ENCODE peak calls at places on chromosomes 16 and 17, in five cellular contexts. One of them, this sample, is unnamed.
A peak's percentile ranks its signal among the peaks of the same experiment; 100 is the strongest.

GRCh38 chr17:1036845-1037237 is 39.9 kb downstream of the TIMM22 start:
- DNase-seq in fibroblast of pulmonary artery: no peak
- DNase-seq in T-helper 2 cell: no peak
- DNase-seq in HS-5: no peak
- DNase-seq in left ventricle myocardium inferior: no peak
- DNase-seq in this sample: no peak

GRCh38 chr17:48074322-48075054 is 26.3 kb downstream of the NFE2L1 start:
- DNase-seq in fibroblast of pulmonary artery: peak; percentile 88
- DNase-seq in HS-5: peak; percentile 51
- DNase-seq in left ventricle myocardium inferior: peak; percentile 62
- DNase-seq in T-helper 2 cell: peak; percentile 45
- DNase-seq in this sample: peak; percentile 79

GRCh38 chr17:55172612-55173011 is 92.1 kb upstream of the HLF start:
- DNase-seq in HS-5: no peak
- DNase-seq in left ventricle myocardium inferior: no peak
- DNase-seq in T-helper 2 cell: no peak
- DNase-seq in fibroblast of pulmonary artery: no peak
- DNase-seq in this sample: no peak

GRCh38 chr16:64412578-64413280 is 709.1 kb downstream of the CDH11 start:
- DNase-seq in fibroblast of pulmonary artery: peak; percentile 35
- DNase-seq in T-helper 2 cell: no peak
- DNase-seq in HS-5: no peak
- DNase-seq in left ventricle myocardium inferior: no peak
- DNase-seq in this sample: peak; percentile 52

GRCh38 chr16:77993111-77993571 is 29.2 kb upstream of the CLEC3A start:
- DNase-seq in T-helper 2 cell: no peak
- DNase-seq in HS-5: no peak
- DNase-seq in left ventricle myocardium inferior: no peak
- DNase-seq in fibroblast of pulmonary artery: no peak
- DNase-seq in this sample: no peak

GRCh38 chr16:68396481-68396880 is 51.8 kb downstream of the SMPD3 start:
- DNase-seq in left ventricle myocardium inferior: no peak
- DNase-seq in fibroblast of pulmonary artery: peak; percentile 57
- DNase-seq in T-helper 2 cell: peak; percentile 24
- DNase-seq in HS-5: no peak
- DNase-seq in this sample: peak; percentile 53

GRCh38 chr17:58184986-58185761 is 7.4 kb upstream of the EPX start:
- DNase-seq in HS-5: no peak
- DNase-seq in fibroblast of pulmonary artery: no peak
- DNase-seq in left ventricle myocardium inferior: no peak
- DNase-seq in T-helper 2 cell: no peak
- DNase-seq in this sample: no peak

GRCh38 chr17:76710863-76711611 is at the start of gene MXRA7:
- DNase-seq in fibroblast of pulmonary artery: peak; percentile 68
- DNase-seq in HS-5: no peak
- DNase-seq in left ventricle myocardium inferior: peak; percentile 81
- DNase-seq in T-helper 2 cell: peak; percentile 53
- DNase-seq in this sample: peak; percentile 79

GRCh38 chr17:28901866-28902818 is 737 bp downstream of the DHRS13 start:
- DNase-seq in T-helper 2 cell: no peak
- DNase-seq in left ventricle myocardium inferior: peak; percentile 48
- DNase-seq in HS-5: no peak
- DNase-seq in fibroblast of pulmonary artery: no peak
- DNase-seq in this sample: peak; percentile 48

This sample was measured in EL.